ENCODE peak calls at places on chromosomes 7 and 10, in six cellular contexts. One of them, this sample, is unnamed. For H3K4me1, the result is how much of the 10 kb centered on the place peaks cover.

GRCh38 chr10:69374931-69375306 is 41.8 kb downstream of the TACR2 start:
- DNase-seq in transverse colon: no peak
- DNase-seq in testis: no peak
- DNase-seq in stomach: no peak
- DNase-seq in IMR-90: no peak
- DNase-seq in Peyer's patch: no peak
- DNase-seq in this sample: no peak

GRCh38 chr10:306654-307185 is 171.5 kb downstream of the ZMYND11 start:
- DNase-seq in IMR-90: no peak
- DNase-seq in transverse colon: no peak
- DNase-seq in stomach: no peak
- DNase-seq in Peyer's patch: no peak
- DNase-seq in testis: no peak
- DNase-seq in this sample: no peak

GRCh38 chr7:132161231-132161915 is 414.9 kb downstream of the PLXNA4 start:
- DNase-seq in testis: peak
- DNase-seq in Peyer's patch: no peak
- DNase-seq in stomach: peak
- DNase-seq in transverse colon: no peak
- DNase-seq in IMR-90: no peak
- DNase-seq in this sample: no peak

GRCh38 chr7:130930260-130930659 is 196.3 kb upstream of the KLF14 start:
- DNase-seq in Peyer's patch: no peak
- DNase-seq in IMR-90: peak
- DNase-seq in stomach: no peak
- DNase-seq in transverse colon: peak
- DNase-seq in testis: no peak
- DNase-seq in this sample: no peak

GRCh38 chr10:5090551-5090950 is 3.7 kb upstream of the AKR1C3 start:
- DNase-seq in testis: no peak
- DNase-seq in transverse colon: no peak
- DNase-seq in Peyer's patch: no peak
- DNase-seq in stomach: no peak
- DNase-seq in IMR-90: no peak
- DNase-seq in this sample: no peak

GRCh38 chr10:59508296-59508695 is 145.9 kb upstream of the FAM13C start:
- DNase-seq in transverse colon: peak
- DNase-seq in IMR-90: peak
- DNase-seq in Peyer's patch: peak
- DNase-seq in testis: no peak
- DNase-seq in stomach: no peak
- DNase-seq in this sample: no peak

GRCh38 chr10:35700490-35700887 is 58.4 kb upstream of the FZD8 start:
- DNase-seq in testis: no peak
- DNase-seq in stomach: no peak
- DNase-seq in transverse colon: no peak
- DNase-seq in Peyer's patch: no peak
- DNase-seq in IMR-90: no peak
- DNase-seq in this sample: no peak

GRCh38 chr7:98613601-98614425 is 3.3 kb upstream of the NPTX2 start:
- DNase-seq in testis: no peak
- DNase-seq in Peyer's patch: no peak
- DNase-seq in stomach: no peak
- DNase-seq in transverse colon: no peak
- DNase-seq in IMR-90: peak
- DNase-seq in this sample: no peak

GRCh38 chr10:125159932-125160855 is at the start of gene CTBP2:
- DNase-seq in transverse colon: peak
- DNase-seq in IMR-90: no peak
- DNase-seq in stomach: peak
- DNase-seq in testis: peak
- DNase-seq in Peyer's patch: peak
- DNase-seq in this sample: no peak

GRCh38 chr7:145986248-145986874 is 130.2 kb upstream of the CNTNAP2 start:
- DNase-seq in stomach: no peak
- DNase-seq in Peyer's patch: no peak
- DNase-seq in transverse colon: no peak
- DNase-seq in IMR-90: no peak
- DNase-seq in testis: no peak
- DNase-seq in this sample: no peak

GRCh38 chr7:50317221-50317678 is 12.7 kb downstream of the IKZF1 start:
- DNase-seq in Peyer's patch: no peak
- DNase-seq in transverse colon: no peak
- DNase-seq in testis: no peak
- DNase-seq in stomach: no peak
- DNase-seq in IMR-90: no peak
- DNase-seq in this sample: no peak

GRCh38 chr10:11147723-11148122 is 130.1 kb downstream of the CELF2 start:
- DNase-seq in Peyer's patch: no peak
- DNase-seq in transverse colon: no peak
- DNase-seq in IMR-90: no peak
- DNase-seq in testis: no peak
- DNase-seq in stomach: peak
- DNase-seq in this sample: no peak
- TF ChIP-seq POLR2A in Peyer's patch: no peak
- TF ChIP-seq POLR2A in transverse colon: no peak
- TF ChIP-seq POLR2A in IMR-90: no peak
- TF ChIP-seq POLR2A in testis: no peak
- TF ChIP-seq POLR2A in stomach: no peak
- TF ChIP-seq POLR2A in this sample: no peak

GRCh38 chr10:13184726-13185514 is 23.6 kb downstream of the MCM10 start:
- DNase-seq in transverse colon: no peak
- DNase-seq in stomach: peak
- DNase-seq in IMR-90: no peak
- DNase-seq in testis: no peak
- DNase-seq in Peyer's patch: no peak
- DNase-seq in this sample: no peak
- H3K4me1 ChIP-seq in transverse colon: under half
- H3K4me1 ChIP-seq in stomach: under half
- H3K4me1 ChIP-seq in IMR-90: under half
- H3K4me1 ChIP-seq in testis: under half
- H3K4me1 ChIP-seq in Peyer's patch: under half
- H3K4me1 ChIP-seq in this sample: under half

GRCh38 chr10:92757066-92757716 is 67.4 kb downstream of the HHEX start:
- DNase-seq in stomach: peak
- DNase-seq in transverse colon: peak
- DNase-seq in Peyer's patch: peak
- DNase-seq in IMR-90: peak
- DNase-seq in testis: peak
- DNase-seq in this sample: peak
- TF ChIP-seq POLR2A in stomach: no peak
- TF ChIP-seq POLR2A in transverse colon: no peak
- TF ChIP-seq POLR2A in Peyer's patch: no peak
- TF ChIP-seq POLR2A in IMR-90: no peak
- TF ChIP-seq POLR2A in testis: no peak
- TF ChIP-seq POLR2A in this sample: peak

DNA sequence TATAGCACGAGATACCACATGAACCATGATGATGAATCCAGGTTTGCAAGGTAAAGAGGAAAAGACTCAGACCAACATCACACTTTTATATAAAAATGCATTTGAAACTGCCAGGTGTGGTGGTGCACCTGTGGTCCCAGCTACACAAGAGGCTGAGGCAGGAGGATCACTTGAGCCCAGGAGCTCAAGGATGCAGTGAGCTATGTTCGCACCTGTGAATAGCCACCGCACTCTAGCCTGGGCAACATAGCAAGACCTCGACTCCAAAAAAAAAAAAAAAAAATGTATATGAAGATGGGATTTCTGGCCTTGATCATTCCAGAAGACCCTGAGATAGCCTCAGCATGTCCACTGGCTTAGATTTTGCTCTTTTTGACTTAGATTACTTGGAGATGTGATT is 161.6 kb downstream of the PARD3 start:
- DNase-seq in transverse colon: no peak
- DNase-seq in testis: no peak
- DNase-seq in IMR-90: no peak
- DNase-seq in stomach: no peak
- DNase-seq in Peyer's patch: no peak
- DNase-seq in this sample: no peak
- H3K4me1 ChIP-seq in transverse colon: under half
- H3K4me1 ChIP-seq in testis: under half
- H3K4me1 ChIP-seq in IMR-90: under half
- H3K4me1 ChIP-seq in stomach: under half
- H3K4me1 ChIP-seq in Peyer's patch: under half
- H3K4me1 ChIP-seq in this sample: under half

DNA sequence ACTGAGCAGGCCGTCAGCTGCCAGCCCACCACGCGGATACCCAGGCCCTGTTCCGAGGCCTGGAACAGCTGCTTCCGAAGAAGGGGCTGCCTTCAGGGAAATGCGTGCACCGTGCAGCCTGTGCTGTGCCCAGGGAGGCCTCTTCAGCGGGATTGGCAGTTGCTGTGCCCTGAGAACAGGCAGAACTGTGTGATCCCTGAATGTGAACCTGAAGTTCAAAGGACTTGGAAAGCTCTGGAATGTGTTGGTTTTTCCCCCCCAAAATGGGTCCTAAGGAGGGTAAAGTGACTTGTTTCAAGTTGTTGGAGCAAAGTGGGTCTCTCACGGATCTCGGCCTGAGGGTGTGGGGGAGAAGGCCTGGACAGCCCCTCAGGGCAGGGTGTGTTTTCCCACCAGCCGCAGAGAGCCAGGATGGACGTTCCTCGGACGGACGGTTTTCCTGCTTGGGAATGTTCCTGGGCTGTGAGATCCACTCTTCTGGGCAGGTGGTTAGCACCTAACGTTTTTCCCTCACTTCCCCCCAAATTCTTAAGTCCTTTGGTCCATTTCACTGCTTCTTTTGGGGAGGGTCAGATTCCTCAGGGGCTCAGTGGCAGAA is 2.1 kb downstream of the SPRN start:
- DNase-seq in stomach: no peak
- DNase-seq in transverse colon: no peak
- DNase-seq in Peyer's patch: no peak
- DNase-seq in testis: no peak
- DNase-seq in IMR-90: no peak
- DNase-seq in this sample: no peak
- TF ChIP-seq POLR2A in stomach: no peak
- TF ChIP-seq POLR2A in transverse colon: no peak
- TF ChIP-seq POLR2A in Peyer's patch: no peak
- TF ChIP-seq POLR2A in testis: no peak
- TF ChIP-seq POLR2A in IMR-90: no peak
- TF ChIP-seq POLR2A in this sample: no peak

DNA sequence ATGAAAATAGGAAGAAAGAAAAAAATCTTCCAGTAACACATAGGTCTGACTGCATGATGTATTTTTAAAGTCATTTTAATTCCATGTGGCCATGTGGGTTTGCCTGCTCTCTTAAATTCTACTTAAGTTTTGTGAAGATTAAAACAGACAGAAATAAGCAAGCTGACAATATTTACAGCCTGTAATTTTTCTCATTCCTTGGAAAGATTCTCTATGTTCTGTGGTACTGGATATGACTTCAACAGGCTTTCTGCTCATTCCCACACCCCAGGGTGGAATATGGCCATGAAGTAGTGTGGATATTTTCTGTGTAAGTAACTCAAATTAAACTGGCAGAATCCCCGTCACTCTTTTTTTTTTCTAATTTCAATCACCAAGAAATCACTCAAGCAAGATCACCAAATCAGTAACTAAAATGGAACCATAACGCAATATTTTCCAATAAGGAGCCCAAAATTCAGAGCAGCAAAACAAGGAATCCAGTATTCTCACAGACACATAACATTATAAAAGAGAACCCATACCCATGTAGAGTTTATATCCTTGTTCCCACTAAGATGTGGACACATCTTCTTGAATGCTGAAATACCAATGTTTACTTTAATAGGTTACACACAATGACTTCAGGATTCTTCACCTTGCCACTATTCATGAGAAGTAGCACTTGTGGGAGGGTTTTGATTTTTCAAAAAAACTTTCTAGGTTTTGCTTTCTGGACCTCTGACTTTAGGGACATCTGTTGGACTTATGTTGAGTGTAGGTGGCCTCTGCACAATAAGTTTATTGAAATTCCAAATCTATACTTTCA is 5.7 kb downstream of the HOXA5 start:
- DNase-seq in stomach: no peak
- DNase-seq in Peyer's patch: no peak
- DNase-seq in IMR-90: peak
- DNase-seq in testis: no peak
- DNase-seq in transverse colon: no peak
- DNase-seq in this sample: no peak
- H3K4me1 ChIP-seq in stomach: under half
- H3K4me1 ChIP-seq in Peyer's patch: under half
- H3K4me1 ChIP-seq in IMR-90: under half
- H3K4me1 ChIP-seq in testis: under half
- H3K4me1 ChIP-seq in transverse colon: half or more
- H3K4me1 ChIP-seq in this sample: under half

GRCh38 chr10:79314761-79315601 is 32.3 kb upstream of the PPIF start:
- DNase-seq in IMR-90: no peak
- DNase-seq in transverse colon: no peak
- DNase-seq in testis: no peak
- DNase-seq in Peyer's patch: no peak
- DNase-seq in stomach: no peak
- DNase-seq in this sample: no peak

GRCh38 chr10:79315602-79315920 is 31.7 kb upstream of the PPIF start:
- DNase-seq in testis: no peak
- DNase-seq in IMR-90: no peak
- DNase-seq in Peyer's patch: no peak
- DNase-seq in transverse colon: no peak
- DNase-seq in stomach: no peak
- DNase-seq in this sample: no peak

GRCh38 chr10:79318369-79318768 is 28.9 kb upstream of the PPIF start:
- DNase-seq in IMR-90: no peak
- DNase-seq in testis: no peak
- DNase-seq in stomach: no peak
- DNase-seq in Peyer's patch: no peak
- DNase-seq in transverse colon: no peak
- DNase-seq in this sample: no peak

GRCh38 chr10:79319372-79319771 is 27.9 kb upstream of the PPIF start:
- DNase-seq in testis: no peak
- DNase-seq in IMR-90: no peak
- DNase-seq in transverse colon: no peak
- DNase-seq in stomach: no peak
- DNase-seq in Peyer's patch: no peak
- DNase-seq in this sample: no peak

DNA sequence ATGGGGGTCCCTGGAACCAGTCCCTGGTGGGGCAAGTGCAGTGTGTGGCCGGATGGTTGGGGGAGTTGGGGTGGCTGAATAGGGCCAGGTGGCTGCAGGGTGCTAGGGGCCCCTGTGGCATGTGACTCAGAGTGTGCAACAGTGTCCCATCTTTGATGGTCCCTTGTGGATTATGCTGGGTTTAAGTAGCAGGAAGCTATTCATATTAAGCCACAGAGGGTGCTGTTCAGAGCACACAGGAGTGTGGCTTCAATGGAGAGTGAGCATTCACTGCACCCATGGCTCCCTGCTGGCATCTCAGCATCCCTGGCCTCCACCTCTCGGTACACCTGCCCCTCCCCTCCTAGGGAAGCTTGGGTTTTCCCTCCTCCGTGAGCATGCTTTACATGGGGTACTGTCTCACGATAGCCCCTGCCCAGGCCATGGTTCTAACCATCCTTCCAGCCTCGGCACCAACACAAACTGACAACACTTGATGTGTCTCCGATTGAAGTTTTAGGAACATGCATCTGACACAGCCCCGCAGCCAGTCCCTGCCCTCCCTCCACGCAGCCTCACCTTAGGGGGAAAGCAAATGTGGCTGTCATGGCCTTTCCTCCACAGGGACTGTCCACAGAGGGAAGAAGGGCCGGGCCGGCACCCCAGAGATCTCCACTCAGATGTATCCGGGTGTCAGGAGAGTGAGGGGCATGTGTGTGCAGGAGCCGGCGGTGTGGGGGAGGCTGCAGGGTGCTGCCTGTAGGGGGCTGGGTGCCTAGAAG is 30.4 kb upstream of the PPIF start:
- DNase-seq in transverse colon: no peak
- DNase-seq in testis: no peak
- DNase-seq in IMR-90: peak
- DNase-seq in Peyer's patch: peak
- DNase-seq in stomach: no peak
- DNase-seq in this sample: no peak
- TF ChIP-seq POLR2A in transverse colon: no peak
- TF ChIP-seq POLR2A in testis: no peak
- TF ChIP-seq POLR2A in IMR-90: no peak
- TF ChIP-seq POLR2A in Peyer's patch: no peak
- TF ChIP-seq POLR2A in stomach: no peak
- TF ChIP-seq POLR2A in this sample: no peak

This sample was measured in tibial nerve.